ENCODE peak calls at places on chromosomes 16 and 17, in eight cellular contexts. C is uterus; E is stimulated activated CD8-positive, alpha-beta memory T cell treated with anti-CD3 and anti-CD28 coated beads, Interleukin-4, amount 100 ng/mL, for 4 hours; D is substantia nigra; I is AG20443; F is posterior cingulate gyrus; Q is CD8-positive, alpha-beta T cell; O is ureter. L is an unnamed sample.

GRCh38 chr17:48550313-48551205 is 5.7 kb upstream of the HOXB2 start:
- DNase-seq in E (no peak), D (no peak), O (no peak), I (no peak), C (no peak), Q (no peak), F (no peak), L (no peak)

GRCh38 chr16:88649924-88650748 is 717 bp downstream of the CYBA start:
- DNase-seq in I (peak; percentile 76), D (no peak), C (no peak), O (no peak), Q (peak; percentile 49), F (no peak), E (no peak), L (no peak)

GRCh38 chr16:3004781-3005284 is 7.9 kb upstream of the CLDN9 start:
- DNase-seq in Q (no peak), F (no peak), E (no peak), C (no peak), D (no peak), O (no peak), I (no peak), L (no peak)

GRCh38 chr17:11598274-11599221 is at the start of gene DNAH9:
- DNase-seq in D (peak; percentile 84), I (peak; percentile 55), F (peak; percentile 99), E (no peak), Q (no peak), O (peak; percentile 96), C (peak; percentile 99), L (peak; percentile 84)

GRCh38 chr17:63531022-63531965 is 8.1 kb downstream of the KCNH6 start:
- DNase-seq in O (no peak), C (no peak), Q (no peak), I (no peak), E (no peak), D (no peak), F (peak; percentile 64), L (no peak)

GRCh38 chr17:47204722-47205418 is 4.3 kb upstream of the MYL4 start:
- DNase-seq in E (no peak), I (peak; percentile 55), F (no peak), O (no peak), C (no peak), Q (peak; percentile 49), D (no peak), L (peak; percentile 70)

GRCh38 chr17:50778988-50779387 is 11.7 kb upstream of the ANKRD40CL start:
- DNase-seq in I (no peak), O (no peak), Q (no peak), D (no peak), C (no peak), F (no peak), E (no peak), L (no peak)

GRCh38 chr16:83305092-83305491 is 502.7 kb upstream of the HSBP1 start:
- DNase-seq in O (no peak), F (no peak), D (no peak), C (no peak), I (peak; percentile 85), Q (no peak), E (no peak), L (no peak)

GRCh38 chr17:8124350-8125195 is 667 bp upstream of the HES7 start:
- DNase-seq in E (no peak), C (no peak), Q (no peak), D (no peak), O (no peak), F (peak; percentile 82), I (no peak), L (no peak)

GRCh38 chr17:77237232-77238008 is 96.7 kb downstream of the SEC14L1 start:
- DNase-seq in D (no peak), O (no peak), F (peak; percentile 9), E (no peak), C (no peak), Q (no peak), I (no peak), L (no peak)

GRCh38 chr16:87924937-87925670 is 11.2 kb downstream of the CA5A start:
- DNase-seq in I (no peak), Q (no peak), O (no peak), C (no peak), F (no peak), D (no peak), E (no peak), L (no peak)

GRCh38 chr17:29376667-29377268 is 13.4 kb upstream of the TAOK1 start:
- DNase-seq in C (no peak), D (peak; percentile 80), I (peak; percentile 90), Q (no peak), E (no peak), F (peak; percentile 96), O (no peak), L (peak; percentile 95)

GRCh38 chr17:74870512-74870911 is 2.3 kb downstream of the FDXR start:
- DNase-seq in C (peak; percentile 74), F (no peak), Q (no peak), I (peak; percentile 56), O (no peak), D (no peak), E (no peak), L (no peak)

GRCh38 chr17:69609495-69610315 is 195.2 kb downstream of the MAP2K6 start:
- DNase-seq in E (no peak), F (no peak), D (no peak), I (peak; percentile 41), O (no peak), C (no peak), Q (no peak), L (peak; percentile 36)

GRCh38 chr16:2233872-2234812 is 2.1 kb upstream of the DNASE1L2 start:
- DNase-seq in I (no peak), D (no peak), E (no peak), C (no peak), F (no peak), O (no peak), Q (no peak), L (no peak)

GRCh38 chr16:67939507-67940435 is 3.1 kb upstream of the PSMB10 start:
- DNase-seq in D (no peak), O (no peak), F (no peak), I (no peak), E (no peak), C (no peak), Q (peak; percentile 53), L (no peak)

GRCh38 chr17:76383645-76384221 is 676 bp upstream of the SPHK1 start:
- DNase-seq in C (no peak), D (no peak), Q (peak; percentile 51), I (peak; percentile 60), F (no peak), O (no peak), E (no peak), L (no peak)

GRCh38 chr17:60134396-60135159 is 15.2 kb upstream of the CA4 start:
- DNase-seq in E (no peak), F (no peak), I (peak; percentile 58), C (no peak), D (no peak), O (peak; percentile 42), Q (no peak), L (no peak)

GRCh38 chr16:4846503-4846900 is 586 bp downstream of the GLYR1 start:
- DNase-seq in F (peak; percentile 92), O (peak; percentile 73), E (peak; percentile 5), Q (peak; percentile 23), D (peak; percentile 47), I (peak; percentile 67), C (no peak), L (peak; percentile 29)

GRCh38 chr17:74210191-74211140 is 2.9 kb upstream of the TTYH2 start:
- DNase-seq in O (peak; percentile 72), D (peak; percentile 78), E (peak; percentile 63), F (peak; percentile 92), Q (peak; percentile 83), I (peak; percentile 87), C (peak; percentile 62), L (peak; percentile 90)

GRCh38 chr16:67216612-67217490 is 10.1 kb upstream of the TMEM208 start:
- DNase-seq in C (peak; percentile 50), O (no peak), F (no peak), E (no peak), D (no peak), Q (no peak), I (no peak), L (peak; percentile 40)

GRCh38 chr16:85384831-85385462 is 228.2 kb upstream of the GSE1 start:
- DNase-seq in Q (no peak), F (peak; percentile 67), I (no peak), O (peak; percentile 87), E (no peak), C (no peak), D (no peak), L (no peak)

GRCh38 chr16:80932725-80933124 is 74.0 kb downstream of the CMC2 start:
- DNase-seq in E (no peak), D (no peak), O (peak; percentile 52), F (no peak), C (peak; percentile 58), Q (no peak), I (peak; percentile 89), L (peak; percentile 15)

GRCh38 chr16:89093602-89094251 is at the start of gene ACSF3:
- DNase-seq in O (peak; percentile 59), E (peak; percentile 28), Q (peak; percentile 65), I (peak; percentile 97), C (peak; percentile 24), D (peak; percentile 63), F (no peak), L (peak; percentile 27)

GRCh38 chr17:68840073-68840472 is 115.1 kb downstream of the ABCA8 start:
- DNase-seq in I (no peak), D (peak; percentile 16), Q (no peak), O (no peak), F (peak; percentile 70), C (no peak), E (no peak), L (peak; percentile 46)

GRCh38 chr17:55587608-55588139 is 76.4 kb upstream of the SMIM36 start:
- DNase-seq in E (no peak), O (no peak), D (no peak), C (peak; percentile 83), I (peak; percentile 26), F (no peak), Q (no peak), L (no peak)

GRCh38 chr17:74820037-74820436 is 39.6 kb downstream of the GRIN2C start:
- DNase-seq in E (no peak), O (no peak), C (no peak), Q (no peak), D (no peak), I (no peak), F (no peak), L (no peak)

GRCh38 chr17:80108321-80108971 is 7.1 kb downstream of the GAA start:
- DNase-seq in E (no peak), O (no peak), D (no peak), C (no peak), F (peak; percentile 71), Q (no peak), I (no peak), L (no peak)